ENCODE peak calls at places on chromosome 19, in four cellular contexts. J is thoracic aorta; I is uterus; B is CD8-positive, alpha-beta T cell. L is an unnamed sample.

GRCh38 chr19:18491995-18492953 is 29.6 kb downstream of the ELL start:
- DNase-seq in J (no peak), I (no peak), B (no peak), L (no peak)

GRCh38 chr19:459724-460511 is 915 bp downstream of the SHC2 start:
- DNase-seq in J (no peak), I (peak; percentile 58), B (peak; percentile 36), L (peak; percentile 4)

GRCh38 chr19:12647490-12648071 is 19.0 kb downstream of the MAN2B1 start:
- DNase-seq in J (no peak), I (peak; percentile 70), B (no peak), L (no peak)

GRCh38 chr19:29596080-29596479 is 10.0 kb upstream of the POP4 start:
- DNase-seq in J (no peak), I (no peak), B (no peak), L (no peak)

GRCh38 chr19:13574933-13575332 is 68.7 kb upstream of the CACNA1A start:
- DNase-seq in J (no peak), I (no peak), B (no peak), L (no peak)

GRCh38 chr19:12574036-12574435 is 22.8 kb upstream of the ZNF564 start:
- DNase-seq in J (no peak), I (no peak), B (no peak), L (no peak)

GRCh38 chr19:37306383-37306963 is 64.4 kb upstream of the ZNF527 start:
- DNase-seq in J (no peak), I (no peak), B (no peak), L (no peak)

GRCh38 chr19:14383898-14384669 is 2.8 kb downstream of the ADGRE5 start:
- DNase-seq in J (no peak), I (peak; percentile 73), B (peak; percentile 67), L (peak; percentile 50)

GRCh38 chr19:33375760-33376159 is 2.3 kb downstream of the CEBPG start:
- DNase-seq in J (no peak), I (peak; percentile 69), B (no peak), L (peak; percentile 54)

GRCh38 chr19:54648129-54648528 is 14.7 kb upstream of the LILRB4 start:
- DNase-seq in J (no peak), I (no peak), B (no peak), L (no peak)
- TF ChIP-seq CTCF in J (no peak), I (no peak), B (no peak), L (no peak)

GRCh38 chr19:38736036-38736412 is 8.2 kb downstream of the CAPN12 start:
- DNase-seq in J (no peak), I (peak; percentile 49), B (peak; percentile 63), L (no peak)
- TF ChIP-seq CTCF in J (no peak), I (no peak), B (no peak), L (no peak)

DNA sequence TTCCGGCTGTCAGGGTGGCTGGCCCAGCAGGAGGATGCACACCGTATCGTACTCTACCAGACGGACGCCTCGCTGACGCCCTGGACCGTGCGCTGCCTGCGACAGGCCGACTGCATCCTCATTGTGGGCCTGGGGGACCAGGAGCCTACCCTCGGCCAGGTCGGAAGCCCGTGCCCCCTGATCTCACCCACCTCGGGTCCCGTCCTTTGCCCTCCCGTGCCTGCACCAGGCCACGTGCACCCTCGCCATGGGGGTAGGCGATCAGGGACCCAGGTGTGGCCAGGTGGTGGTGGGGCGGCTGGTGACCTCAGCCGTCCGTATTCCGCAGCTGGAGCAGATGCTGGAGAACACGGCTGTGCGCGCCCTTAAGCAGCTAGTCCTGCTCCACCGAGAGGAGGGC is 19.0 kb downstream of the PNPLA6 start:
- DNase-seq in J (no peak), I (no peak), B (no peak), L (no peak)
- TF ChIP-seq CTCF in J (no peak), I (no peak), B (no peak), L (no peak)

GRCh38 chr19:16200038-16200775 is 2.5 kb downstream of the AP1M1 start:
- DNase-seq in J (no peak), I (no peak), B (no peak), L (peak; percentile 64)
- TF ChIP-seq CTCF in J (no peak), I (no peak), B (no peak), L (no peak)

GRCh38 chr19:45469132-45469834 is 1.5 kb downstream of the FOSB start:
- DNase-seq in J (no peak), I (peak; percentile 91), B (peak; percentile 83), L (peak; percentile 97)

GRCh38 chr19:45468803-45469131 is 971 bp downstream of the FOSB start:
- DNase-seq in J (no peak), I (no peak), B (no peak), L (no peak)

GRCh38 chr19:45468159-45468651 is 409 bp downstream of the FOSB start:
- DNase-seq in J (no peak), I (no peak), B (peak; percentile 55), L (peak; percentile 47)

GRCh38 chr19:45467115-45467455 is 711 bp upstream of the FOSB start:
- DNase-seq in J (no peak), I (no peak), B (no peak), L (peak; percentile 18)

GRCh38 chr19:45467456-45468158 is at the start of gene FOSB:
- DNase-seq in J (peak; percentile 87), I (peak; percentile 96), B (peak; percentile 95), L (peak; percentile 97)
- TF ChIP-seq CTCF in J (no peak), I (peak; percentile 19), B (no peak), L (no peak)

DNA sequence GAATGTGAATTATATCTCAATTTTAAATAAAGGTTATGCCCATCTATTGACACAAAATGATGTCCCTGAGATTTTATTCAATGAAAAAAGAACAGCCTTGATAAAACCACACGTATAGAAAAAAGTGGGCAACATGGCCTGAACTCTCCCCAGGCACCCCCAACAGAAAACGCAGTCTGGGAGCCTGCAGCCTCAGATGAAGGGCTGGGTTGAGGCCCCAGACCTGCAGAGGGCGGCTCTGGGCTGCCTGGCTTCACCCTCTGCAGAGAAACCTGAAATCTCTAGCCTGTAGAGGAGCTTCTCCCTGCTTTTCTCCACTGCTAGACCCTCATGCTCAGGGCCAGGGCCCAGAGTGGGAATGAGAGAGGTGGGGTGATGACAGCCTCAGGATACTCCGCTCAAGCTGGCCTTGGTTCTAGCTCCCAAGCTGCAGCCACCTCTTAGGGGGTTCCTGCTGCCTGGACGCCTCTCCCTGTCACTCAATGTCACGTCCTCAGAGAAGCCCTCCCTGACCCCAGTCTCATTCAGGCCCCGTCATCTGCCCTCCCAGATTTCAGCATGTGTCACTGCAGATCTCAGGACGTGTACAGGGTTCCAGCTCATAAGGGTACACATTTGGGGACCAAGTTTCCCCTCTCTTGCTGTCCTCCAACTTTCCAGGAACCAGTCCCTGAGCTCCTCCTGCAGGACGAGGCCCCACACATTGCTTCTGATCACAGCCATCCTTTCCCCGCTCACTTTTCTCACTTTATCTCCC is 1.8 kb downstream of the MBD3 start:
- DNase-seq in J (no peak), I (no peak), B (no peak), L (peak; percentile 45)
- TF ChIP-seq CTCF in J (no peak), I (no peak), B (peak; percentile 33), L (peak; percentile 16)

GRCh38 chr19:45047188-45047797 is 8.4 kb downstream of the CLASRP start:
- DNase-seq in J (no peak), I (no peak), B (no peak), L (no peak)
- TF ChIP-seq CTCF in J (no peak), I (no peak), B (no peak), L (no peak)

GRCh38 chr19:1768248-1768647 is 14.9 kb downstream of the ONECUT3 start:
- DNase-seq in J (no peak), I (no peak), B (no peak), L (no peak)
- TF ChIP-seq CTCF in J (no peak), I (no peak), B (no peak), L (no peak)